ENCODE peak calls at places on chromosomes 3 and 15, in ten cellular contexts. One of them, this sample, is unnamed.

GRCh38 chr15:39195988-39196486 is 384.8 kb upstream of the THBS1 start:
- DNase-seq in NCI-H1092 treated with DMSO at 0.1 percent for 48 hours: no peak
- DNase-seq in stimulated activated naive B cell treated with anti-CD40 and anti-IgM and Interleukin-4, amounts not matched to agents 10 μg/mL and 1 μg/mL and 100 μg/mL, for 72 hours: no peak
- DNase-seq in nephron progenitor cell: no peak
- DNase-seq in Right ventricle myocardium superior: no peak
- DNase-seq in frontal cortex: no peak
- DNase-seq in H54: peak
- DNase-seq in OCI-M1: no peak
- DNase-seq in EH: peak
- DNase-seq in stimulated activated naive CD8-positive, alpha-beta T cell treated with anti-CD3 and anti-CD28 coated beads, Interleukin-15, amount 100 ng/mL, for 72 hours: no peak
- DNase-seq in this sample: no peak

GRCh38 chr3:87311309-87311708 is 34.9 kb upstream of the POU1F1 start:
- DNase-seq in H54: peak
- DNase-seq in OCI-M1: no peak
- DNase-seq in EH: peak
- DNase-seq in NCI-H1092 treated with DMSO at 0.1 percent for 48 hours: no peak
- DNase-seq in nephron progenitor cell: no peak
- DNase-seq in stimulated activated naive CD8-positive, alpha-beta T cell treated with anti-CD3 and anti-CD28 coated beads, Interleukin-15, amount 100 ng/mL, for 72 hours: no peak
- DNase-seq in frontal cortex: no peak
- DNase-seq in stimulated activated naive B cell treated with anti-CD40 and anti-IgM and Interleukin-4, amounts not matched to agents 10 μg/mL and 1 μg/mL and 100 μg/mL, for 72 hours: no peak
- DNase-seq in Right ventricle myocardium superior: no peak
- DNase-seq in this sample: no peak

GRCh38 chr15:24223739-24224138 is 451.8 kb upstream of the NPAP1 start:
- DNase-seq in nephron progenitor cell: no peak
- DNase-seq in OCI-M1: no peak
- DNase-seq in H54: no peak
- DNase-seq in stimulated activated naive CD8-positive, alpha-beta T cell treated with anti-CD3 and anti-CD28 coated beads, Interleukin-15, amount 100 ng/mL, for 72 hours: no peak
- DNase-seq in NCI-H1092 treated with DMSO at 0.1 percent for 48 hours: no peak
- DNase-seq in frontal cortex: no peak
- DNase-seq in EH: no peak
- DNase-seq in stimulated activated naive B cell treated with anti-CD40 and anti-IgM and Interleukin-4, amounts not matched to agents 10 μg/mL and 1 μg/mL and 100 μg/mL, for 72 hours: no peak
- DNase-seq in Right ventricle myocardium superior: no peak
- DNase-seq in this sample: no peak

GRCh38 chr15:67880651-67881182 is 40.9 kb upstream of the RNU6-1 start:
- DNase-seq in Right ventricle myocardium superior: peak
- DNase-seq in frontal cortex: no peak
- DNase-seq in stimulated activated naive B cell treated with anti-CD40 and anti-IgM and Interleukin-4, amounts not matched to agents 10 μg/mL and 1 μg/mL and 100 μg/mL, for 72 hours: no peak
- DNase-seq in NCI-H1092 treated with DMSO at 0.1 percent for 48 hours: peak
- DNase-seq in nephron progenitor cell: no peak
- DNase-seq in OCI-M1: peak
- DNase-seq in stimulated activated naive CD8-positive, alpha-beta T cell treated with anti-CD3 and anti-CD28 coated beads, Interleukin-15, amount 100 ng/mL, for 72 hours: no peak
- DNase-seq in H54: no peak
- DNase-seq in EH: no peak
- DNase-seq in this sample: peak

GRCh38 chr3:128698211-128699011 is 27.6 kb upstream of the RAB7A start:
- DNase-seq in Right ventricle myocardium superior: peak
- DNase-seq in frontal cortex: peak
- DNase-seq in OCI-M1: no peak
- DNase-seq in NCI-H1092 treated with DMSO at 0.1 percent for 48 hours: peak
- DNase-seq in nephron progenitor cell: peak
- DNase-seq in H54: no peak
- DNase-seq in stimulated activated naive CD8-positive, alpha-beta T cell treated with anti-CD3 and anti-CD28 coated beads, Interleukin-15, amount 100 ng/mL, for 72 hours: peak
- DNase-seq in stimulated activated naive B cell treated with anti-CD40 and anti-IgM and Interleukin-4, amounts not matched to agents 10 μg/mL and 1 μg/mL and 100 μg/mL, for 72 hours: peak
- DNase-seq in EH: peak
- DNase-seq in this sample: peak

GRCh38 chr3:177591371-177591770 is 394.1 kb upstream of the TBL1XR1 start:
- DNase-seq in H54: no peak
- DNase-seq in nephron progenitor cell: no peak
- DNase-seq in frontal cortex: no peak
- DNase-seq in NCI-H1092 treated with DMSO at 0.1 percent for 48 hours: no peak
- DNase-seq in EH: peak
- DNase-seq in stimulated activated naive B cell treated with anti-CD40 and anti-IgM and Interleukin-4, amounts not matched to agents 10 μg/mL and 1 μg/mL and 100 μg/mL, for 72 hours: no peak
- DNase-seq in stimulated activated naive CD8-positive, alpha-beta T cell treated with anti-CD3 and anti-CD28 coated beads, Interleukin-15, amount 100 ng/mL, for 72 hours: no peak
- DNase-seq in OCI-M1: peak
- DNase-seq in Right ventricle myocardium superior: no peak
- DNase-seq in this sample: peak

GRCh38 chr3:169623971-169624370 is 39.5 kb downstream of the MECOM start:
- DNase-seq in stimulated activated naive B cell treated with anti-CD40 and anti-IgM and Interleukin-4, amounts not matched to agents 10 μg/mL and 1 μg/mL and 100 μg/mL, for 72 hours: no peak
- DNase-seq in Right ventricle myocardium superior: no peak
- DNase-seq in EH: no peak
- DNase-seq in H54: no peak
- DNase-seq in OCI-M1: no peak
- DNase-seq in stimulated activated naive CD8-positive, alpha-beta T cell treated with anti-CD3 and anti-CD28 coated beads, Interleukin-15, amount 100 ng/mL, for 72 hours: no peak
- DNase-seq in frontal cortex: no peak
- DNase-seq in nephron progenitor cell: no peak
- DNase-seq in NCI-H1092 treated with DMSO at 0.1 percent for 48 hours: peak
- DNase-seq in this sample: no peak

GRCh38 chr15:27842526-27842925 is 256.6 kb downstream of the OCA2 start:
- DNase-seq in NCI-H1092 treated with DMSO at 0.1 percent for 48 hours: no peak
- DNase-seq in nephron progenitor cell: no peak
- DNase-seq in stimulated activated naive CD8-positive, alpha-beta T cell treated with anti-CD3 and anti-CD28 coated beads, Interleukin-15, amount 100 ng/mL, for 72 hours: no peak
- DNase-seq in OCI-M1: no peak
- DNase-seq in Right ventricle myocardium superior: no peak
- DNase-seq in EH: no peak
- DNase-seq in H54: no peak
- DNase-seq in frontal cortex: no peak
- DNase-seq in stimulated activated naive B cell treated with anti-CD40 and anti-IgM and Interleukin-4, amounts not matched to agents 10 μg/mL and 1 μg/mL and 100 μg/mL, for 72 hours: no peak
- DNase-seq in this sample: peak

GRCh38 chr3:46517016-46517770 is 19.4 kb downstream of the RTP3 start:
- DNase-seq in H54: peak
- DNase-seq in frontal cortex: no peak
- DNase-seq in NCI-H1092 treated with DMSO at 0.1 percent for 48 hours: no peak
- DNase-seq in stimulated activated naive CD8-positive, alpha-beta T cell treated with anti-CD3 and anti-CD28 coated beads, Interleukin-15, amount 100 ng/mL, for 72 hours: no peak
- DNase-seq in OCI-M1: no peak
- DNase-seq in stimulated activated naive B cell treated with anti-CD40 and anti-IgM and Interleukin-4, amounts not matched to agents 10 μg/mL and 1 μg/mL and 100 μg/mL, for 72 hours: no peak
- DNase-seq in nephron progenitor cell: no peak
- DNase-seq in EH: peak
- DNase-seq in Right ventricle myocardium superior: no peak
- DNase-seq in this sample: no peak

GRCh38 chr3:60246361-60246760 is 1004.9 kb downstream of the FHIT start:
- DNase-seq in NCI-H1092 treated with DMSO at 0.1 percent for 48 hours: peak
- DNase-seq in H54: no peak
- DNase-seq in stimulated activated naive B cell treated with anti-CD40 and anti-IgM and Interleukin-4, amounts not matched to agents 10 μg/mL and 1 μg/mL and 100 μg/mL, for 72 hours: no peak
- DNase-seq in OCI-M1: no peak
- DNase-seq in EH: no peak
- DNase-seq in nephron progenitor cell: no peak
- DNase-seq in stimulated activated naive CD8-positive, alpha-beta T cell treated with anti-CD3 and anti-CD28 coated beads, Interleukin-15, amount 100 ng/mL, for 72 hours: no peak
- DNase-seq in Right ventricle myocardium superior: no peak
- DNase-seq in frontal cortex: no peak
- DNase-seq in this sample: no peak

GRCh38 chr15:31127596-31128261 is 26.2 kb upstream of the TRPM1 start:
- DNase-seq in frontal cortex: no peak
- DNase-seq in nephron progenitor cell: no peak
- DNase-seq in OCI-M1: no peak
- DNase-seq in stimulated activated naive B cell treated with anti-CD40 and anti-IgM and Interleukin-4, amounts not matched to agents 10 μg/mL and 1 μg/mL and 100 μg/mL, for 72 hours: no peak
- DNase-seq in H54: no peak
- DNase-seq in stimulated activated naive CD8-positive, alpha-beta T cell treated with anti-CD3 and anti-CD28 coated beads, Interleukin-15, amount 100 ng/mL, for 72 hours: no peak
- DNase-seq in Right ventricle myocardium superior: no peak
- DNase-seq in NCI-H1092 treated with DMSO at 0.1 percent for 48 hours: no peak
- DNase-seq in EH: no peak
- DNase-seq in this sample: no peak

GRCh38 chr3:24583004-24583403 is 88.4 kb upstream of the THRB start:
- DNase-seq in OCI-M1: peak
- DNase-seq in stimulated activated naive CD8-positive, alpha-beta T cell treated with anti-CD3 and anti-CD28 coated beads, Interleukin-15, amount 100 ng/mL, for 72 hours: no peak
- DNase-seq in frontal cortex: no peak
- DNase-seq in H54: no peak
- DNase-seq in NCI-H1092 treated with DMSO at 0.1 percent for 48 hours: no peak
- DNase-seq in Right ventricle myocardium superior: no peak
- DNase-seq in EH: no peak
- DNase-seq in nephron progenitor cell: no peak
- DNase-seq in stimulated activated naive B cell treated with anti-CD40 and anti-IgM and Interleukin-4, amounts not matched to agents 10 μg/mL and 1 μg/mL and 100 μg/mL, for 72 hours: no peak
- DNase-seq in this sample: no peak

GRCh38 chr15:100284191-100284590 is 57.6 kb downstream of the ADAMTS17 start:
- DNase-seq in nephron progenitor cell: no peak
- DNase-seq in frontal cortex: no peak
- DNase-seq in H54: no peak
- DNase-seq in NCI-H1092 treated with DMSO at 0.1 percent for 48 hours: no peak
- DNase-seq in OCI-M1: no peak
- DNase-seq in stimulated activated naive CD8-positive, alpha-beta T cell treated with anti-CD3 and anti-CD28 coated beads, Interleukin-15, amount 100 ng/mL, for 72 hours: no peak
- DNase-seq in EH: no peak
- DNase-seq in stimulated activated naive B cell treated with anti-CD40 and anti-IgM and Interleukin-4, amounts not matched to agents 10 μg/mL and 1 μg/mL and 100 μg/mL, for 72 hours: no peak
- DNase-seq in Right ventricle myocardium superior: no peak
- DNase-seq in this sample: no peak

GRCh38 chr3:160108357-160108756 is 116.9 kb upstream of the C3orf80 start:
- DNase-seq in Right ventricle myocardium superior: no peak
- DNase-seq in OCI-M1: no peak
- DNase-seq in stimulated activated naive CD8-positive, alpha-beta T cell treated with anti-CD3 and anti-CD28 coated beads, Interleukin-15, amount 100 ng/mL, for 72 hours: no peak
- DNase-seq in H54: no peak
- DNase-seq in frontal cortex: no peak
- DNase-seq in EH: no peak
- DNase-seq in stimulated activated naive B cell treated with anti-CD40 and anti-IgM and Interleukin-4, amounts not matched to agents 10 μg/mL and 1 μg/mL and 100 μg/mL, for 72 hours: no peak
- DNase-seq in NCI-H1092 treated with DMSO at 0.1 percent for 48 hours: no peak
- DNase-seq in nephron progenitor cell: no peak
- DNase-seq in this sample: peak

GRCh38 chr3:77468408-77469045 is 428.6 kb downstream of the ROBO2 start:
- DNase-seq in frontal cortex: no peak
- DNase-seq in Right ventricle myocardium superior: no peak
- DNase-seq in stimulated activated naive B cell treated with anti-CD40 and anti-IgM and Interleukin-4, amounts not matched to agents 10 μg/mL and 1 μg/mL and 100 μg/mL, for 72 hours: no peak
- DNase-seq in OCI-M1: no peak
- DNase-seq in stimulated activated naive CD8-positive, alpha-beta T cell treated with anti-CD3 and anti-CD28 coated beads, Interleukin-15, amount 100 ng/mL, for 72 hours: no peak
- DNase-seq in nephron progenitor cell: no peak
- DNase-seq in H54: no peak
- DNase-seq in EH: no peak
- DNase-seq in NCI-H1092 treated with DMSO at 0.1 percent for 48 hours: peak
- DNase-seq in this sample: no peak

GRCh38 chr15:56325186-56325585 is 40.0 kb upstream of the TEX9 start:
- DNase-seq in nephron progenitor cell: no peak
- DNase-seq in OCI-M1: no peak
- DNase-seq in stimulated activated naive B cell treated with anti-CD40 and anti-IgM and Interleukin-4, amounts not matched to agents 10 μg/mL and 1 μg/mL and 100 μg/mL, for 72 hours: no peak
- DNase-seq in NCI-H1092 treated with DMSO at 0.1 percent for 48 hours: no peak
- DNase-seq in Right ventricle myocardium superior: no peak
- DNase-seq in frontal cortex: no peak
- DNase-seq in stimulated activated naive CD8-positive, alpha-beta T cell treated with anti-CD3 and anti-CD28 coated beads, Interleukin-15, amount 100 ng/mL, for 72 hours: no peak
- DNase-seq in EH: peak
- DNase-seq in H54: no peak
- DNase-seq in this sample: no peak

GRCh38 chr15:57697588-57697987 is 8.9 kb upstream of the POLR2M start:
- DNase-seq in Right ventricle myocardium superior: no peak
- DNase-seq in nephron progenitor cell: no peak
- DNase-seq in frontal cortex: no peak
- DNase-seq in stimulated activated naive CD8-positive, alpha-beta T cell treated with anti-CD3 and anti-CD28 coated beads, Interleukin-15, amount 100 ng/mL, for 72 hours: no peak
- DNase-seq in OCI-M1: no peak
- DNase-seq in H54: no peak
- DNase-seq in stimulated activated naive B cell treated with anti-CD40 and anti-IgM and Interleukin-4, amounts not matched to agents 10 μg/mL and 1 μg/mL and 100 μg/mL, for 72 hours: no peak
- DNase-seq in EH: peak
- DNase-seq in NCI-H1092 treated with DMSO at 0.1 percent for 48 hours: no peak
- DNase-seq in this sample: no peak

GRCh38 chr3:151316267-151316991 is at the start of gene GPR87:
- DNase-seq in nephron progenitor cell: no peak
- DNase-seq in frontal cortex: no peak
- DNase-seq in H54: peak
- DNase-seq in NCI-H1092 treated with DMSO at 0.1 percent for 48 hours: no peak
- DNase-seq in EH: peak
- DNase-seq in Right ventricle myocardium superior: no peak
- DNase-seq in stimulated activated naive CD8-positive, alpha-beta T cell treated with anti-CD3 and anti-CD28 coated beads, Interleukin-15, amount 100 ng/mL, for 72 hours: no peak
- DNase-seq in OCI-M1: no peak
- DNase-seq in stimulated activated naive B cell treated with anti-CD40 and anti-IgM and Interleukin-4, amounts not matched to agents 10 μg/mL and 1 μg/mL and 100 μg/mL, for 72 hours: no peak
- DNase-seq in this sample: no peak

GRCh38 chr15:69161878-69162213 is 1.4 kb downstream of the GLCE start:
- DNase-seq in frontal cortex: no peak
- DNase-seq in H54: no peak
- DNase-seq in stimulated activated naive CD8-positive, alpha-beta T cell treated with anti-CD3 and anti-CD28 coated beads, Interleukin-15, amount 100 ng/mL, for 72 hours: no peak
- DNase-seq in Right ventricle myocardium superior: no peak
- DNase-seq in stimulated activated naive B cell treated with anti-CD40 and anti-IgM and Interleukin-4, amounts not matched to agents 10 μg/mL and 1 μg/mL and 100 μg/mL, for 72 hours: no peak
- DNase-seq in OCI-M1: no peak
- DNase-seq in EH: no peak
- DNase-seq in NCI-H1092 treated with DMSO at 0.1 percent for 48 hours: no peak
- DNase-seq in nephron progenitor cell: no peak
- DNase-seq in this sample: no peak

GRCh38 chr3:181075098-181075497 is 85.6 kb upstream of the DNAJC19 start:
- DNase-seq in H54: no peak
- DNase-seq in EH: no peak
- DNase-seq in NCI-H1092 treated with DMSO at 0.1 percent for 48 hours: no peak
- DNase-seq in nephron progenitor cell: peak
- DNase-seq in OCI-M1: no peak
- DNase-seq in frontal cortex: no peak
- DNase-seq in stimulated activated naive B cell treated with anti-CD40 and anti-IgM and Interleukin-4, amounts not matched to agents 10 μg/mL and 1 μg/mL and 100 μg/mL, for 72 hours: no peak
- DNase-seq in Right ventricle myocardium superior: no peak
- DNase-seq in stimulated activated naive CD8-positive, alpha-beta T cell treated with anti-CD3 and anti-CD28 coated beads, Interleukin-15, amount 100 ng/mL, for 72 hours: no peak
- DNase-seq in this sample: no peak

GRCh38 chr15:53611145-53611920 is 148.1 kb downstream of the WDR72 start:
- DNase-seq in Right ventricle myocardium superior: no peak
- DNase-seq in H54: no peak
- DNase-seq in nephron progenitor cell: no peak
- DNase-seq in stimulated activated naive B cell treated with anti-CD40 and anti-IgM and Interleukin-4, amounts not matched to agents 10 μg/mL and 1 μg/mL and 100 μg/mL, for 72 hours: no peak
- DNase-seq in EH: no peak
- DNase-seq in stimulated activated naive CD8-positive, alpha-beta T cell treated with anti-CD3 and anti-CD28 coated beads, Interleukin-15, amount 100 ng/mL, for 72 hours: no peak
- DNase-seq in OCI-M1: no peak
- DNase-seq in NCI-H1092 treated with DMSO at 0.1 percent for 48 hours: no peak
- DNase-seq in frontal cortex: no peak
- DNase-seq in this sample: no peak

GRCh38 chr3:29346828-29347227 is 66.0 kb downstream of the RBMS3 start:
- DNase-seq in stimulated activated naive B cell treated with anti-CD40 and anti-IgM and Interleukin-4, amounts not matched to agents 10 μg/mL and 1 μg/mL and 100 μg/mL, for 72 hours: no peak
- DNase-seq in NCI-H1092 treated with DMSO at 0.1 percent for 48 hours: no peak
- DNase-seq in H54: no peak
- DNase-seq in frontal cortex: no peak
- DNase-seq in OCI-M1: no peak
- DNase-seq in stimulated activated naive CD8-positive, alpha-beta T cell treated with anti-CD3 and anti-CD28 coated beads, Interleukin-15, amount 100 ng/mL, for 72 hours: no peak
- DNase-seq in nephron progenitor cell: no peak
- DNase-seq in Right ventricle myocardium superior: no peak
- DNase-seq in EH: peak
- DNase-seq in this sample: no peak

GRCh38 chr3:133437391-133438093 is 37.7 kb downstream of the BFSP2 start:
- DNase-seq in H54: peak
- DNase-seq in OCI-M1: peak
- DNase-seq in stimulated activated naive CD8-positive, alpha-beta T cell treated with anti-CD3 and anti-CD28 coated beads, Interleukin-15, amount 100 ng/mL, for 72 hours: no peak
- DNase-seq in stimulated activated naive B cell treated with anti-CD40 and anti-IgM and Interleukin-4, amounts not matched to agents 10 μg/mL and 1 μg/mL and 100 μg/mL, for 72 hours: no peak
- DNase-seq in nephron progenitor cell: no peak
- DNase-seq in NCI-H1092 treated with DMSO at 0.1 percent for 48 hours: peak
- DNase-seq in Right ventricle myocardium superior: no peak
- DNase-seq in frontal cortex: no peak
- DNase-seq in EH: peak
- DNase-seq in this sample: no peak

GRCh38 chr3:150733373-150733935 is 29.5 kb downstream of the SIAH2 start:
- DNase-seq in stimulated activated naive CD8-positive, alpha-beta T cell treated with anti-CD3 and anti-CD28 coated beads, Interleukin-15, amount 100 ng/mL, for 72 hours: no peak
- DNase-seq in H54: no peak
- DNase-seq in Right ventricle myocardium superior: no peak
- DNase-seq in frontal cortex: no peak
- DNase-seq in NCI-H1092 treated with DMSO at 0.1 percent for 48 hours: no peak
- DNase-seq in OCI-M1: peak
- DNase-seq in nephron progenitor cell: no peak
- DNase-seq in EH: no peak
- DNase-seq in stimulated activated naive B cell treated with anti-CD40 and anti-IgM and Interleukin-4, amounts not matched to agents 10 μg/mL and 1 μg/mL and 100 μg/mL, for 72 hours: no peak
- DNase-seq in this sample: peak

GRCh38 chr15:37893309-37893708 is 41.1 kb upstream of the TMCO5A start:
- DNase-seq in stimulated activated naive B cell treated with anti-CD40 and anti-IgM and Interleukin-4, amounts not matched to agents 10 μg/mL and 1 μg/mL and 100 μg/mL, for 72 hours: no peak
- DNase-seq in Right ventricle myocardium superior: no peak
- DNase-seq in NCI-H1092 treated with DMSO at 0.1 percent for 48 hours: no peak
- DNase-seq in H54: no peak
- DNase-seq in stimulated activated naive CD8-positive, alpha-beta T cell treated with anti-CD3 and anti-CD28 coated beads, Interleukin-15, amount 100 ng/mL, for 72 hours: no peak
- DNase-seq in EH: no peak
- DNase-seq in nephron progenitor cell: no peak
- DNase-seq in OCI-M1: no peak
- DNase-seq in frontal cortex: no peak
- DNase-seq in this sample: no peak

GRCh38 chr15:31970007-31970406 is 60.3 kb upstream of the CHRNA7 start:
- DNase-seq in Right ventricle myocardium superior: no peak
- DNase-seq in NCI-H1092 treated with DMSO at 0.1 percent for 48 hours: no peak
- DNase-seq in nephron progenitor cell: no peak
- DNase-seq in stimulated activated naive B cell treated with anti-CD40 and anti-IgM and Interleukin-4, amounts not matched to agents 10 μg/mL and 1 μg/mL and 100 μg/mL, for 72 hours: no peak
- DNase-seq in H54: no peak
- DNase-seq in EH: no peak
- DNase-seq in frontal cortex: no peak
- DNase-seq in stimulated activated naive CD8-positive, alpha-beta T cell treated with anti-CD3 and anti-CD28 coated beads, Interleukin-15, amount 100 ng/mL, for 72 hours: no peak
- DNase-seq in OCI-M1: no peak
- DNase-seq in this sample: no peak

GRCh38 chr3:87997298-87997697 is 61.5 kb downstream of the CGGBP1 start:
- DNase-seq in OCI-M1: no peak
- DNase-seq in nephron progenitor cell: no peak
- DNase-seq in EH: peak
- DNase-seq in NCI-H1092 treated with DMSO at 0.1 percent for 48 hours: no peak
- DNase-seq in frontal cortex: no peak
- DNase-seq in stimulated activated naive B cell treated with anti-CD40 and anti-IgM and Interleukin-4, amounts not matched to agents 10 μg/mL and 1 μg/mL and 100 μg/mL, for 72 hours: peak
- DNase-seq in stimulated activated naive CD8-positive, alpha-beta T cell treated with anti-CD3 and anti-CD28 coated beads, Interleukin-15, amount 100 ng/mL, for 72 hours: peak
- DNase-seq in Right ventricle myocardium superior: no peak
- DNase-seq in H54: no peak
- DNase-seq in this sample: peak

GRCh38 chr3:28502555-28502954 is 153.9 kb upstream of the AZI2 start:
- DNase-seq in frontal cortex: no peak
- DNase-seq in H54: no peak
- DNase-seq in stimulated activated naive CD8-positive, alpha-beta T cell treated with anti-CD3 and anti-CD28 coated beads, Interleukin-15, amount 100 ng/mL, for 72 hours: no peak
- DNase-seq in OCI-M1: no peak
- DNase-seq in stimulated activated naive B cell treated with anti-CD40 and anti-IgM and Interleukin-4, amounts not matched to agents 10 μg/mL and 1 μg/mL and 100 μg/mL, for 72 hours: no peak
- DNase-seq in EH: no peak
- DNase-seq in Right ventricle myocardium superior: no peak
- DNase-seq in nephron progenitor cell: no peak
- DNase-seq in NCI-H1092 treated with DMSO at 0.1 percent for 48 hours: no peak
- DNase-seq in this sample: no peak

This sample was measured in NB4.